ENCODE peak calls at places on chromosome 6, in four cellular contexts. S, F, R and C are unnamed samples. For H3K36me3 and H3K4me1, the result is how much of the 10 kb centered on the place peaks cover.

GRCh38 chr6:130385059-130385695 is 19.4 kb downstream of the TMEM200A start:
- DNase-seq in S (no peak), F (no peak), R (no peak), C (no peak)

GRCh38 chr6:37525460-37526357 is 26.0 kb upstream of the CCDC167 start:
- DNase-seq in R (no peak), S (no peak), F (peak), C (no peak)

GRCh38 chr6:25883991-25884390 is 9.9 kb upstream of the SLC17A3 start:
- DNase-seq in S (no peak), R (no peak), F (peak), C (no peak)

GRCh38 chr6:29708432-29709177 is 14.6 kb upstream of the HLA-F start:
- DNase-seq in F (no peak), S (no peak), R (no peak), C (no peak)

GRCh38 chr6:32967151-32968091 is 973 bp upstream of the BRD2 start:
- DNase-seq in F (peak), S (no peak), R (no peak), C (peak)

GRCh38 chr6:48933136-48933535 is 529.9 kb downstream of the MMUT start:
- DNase-seq in R (no peak), F (no peak), S (no peak), C (no peak)

GRCh38 chr6:111602481-111603404 is 2.9 kb downstream of the TRAF3IP2 start:
- DNase-seq in F (peak), S (no peak), R (no peak), C (no peak)

GRCh38 chr6:16676978-16677377 is 84.3 kb downstream of the ATXN1 start:
- DNase-seq in S (no peak), F (peak), R (no peak), C (no peak)

GRCh38 chr6:51541847-51542246 is 545.6 kb downstream of the PKHD1 start:
- DNase-seq in S (no peak), F (no peak), R (no peak), C (no peak)

GRCh38 chr6:10465633-10466499 is 51.0 kb upstream of the TFAP2A start:
- DNase-seq in R (no peak), S (peak), F (peak), C (peak)

GRCh38 chr6:157150076-157150475 is 173.2 kb downstream of the TMEM242 start:
- DNase-seq in R (no peak), F (peak), S (no peak), C (no peak)

GRCh38 chr6:147287869-147288271 is 83.7 kb downstream of the STXBP5 start:
- DNase-seq in R (no peak), S (no peak), F (peak), C (no peak)

GRCh38 chr6:136790411-136791295 is 1.6 kb downstream of the MAP3K5 start:
- DNase-seq in R (no peak), F (no peak), S (no peak), C (no peak)

GRCh38 chr6:12480379-12480778 is 190.2 kb downstream of the EDN1 start:
- DNase-seq in F (no peak), S (no peak), R (no peak), C (no peak)

GRCh38 chr6:77844822-77845221 is 192.0 kb downstream of the MEI4 start:
- DNase-seq in S (no peak), F (no peak), R (no peak), C (no peak)

GRCh38 chr6:72825265-72825918 is 203.5 kb downstream of the KCNQ5 start:
- DNase-seq in R (no peak), S (no peak), F (peak), C (no peak)

GRCh38 chr6:111105578-111105977 is 18.3 kb downstream of the SLC16A10 start:
- DNase-seq in F (peak), S (no peak), R (peak), C (peak)

GRCh38 chr6:38218235-38218634 is 398.7 kb downstream of the ZFAND3 start:
- DNase-seq in S (no peak), R (no peak), F (no peak), C (no peak)

GRCh38 chr6:35514587-35514986 is 1.9 kb upstream of the TULP1 start:
- DNase-seq in R (no peak), S (no peak), F (no peak), C (no peak)

GRCh38 chr6:150528648-150529285 is 70.9 kb upstream of the PLEKHG1 start:
- DNase-seq in F (peak), R (no peak), S (peak), C (no peak)

GRCh38 chr6:75223461-75223860 is 17.6 kb upstream of the COL12A1 start:
- DNase-seq in R (no peak), S (no peak), F (no peak), C (no peak)

GRCh38 chr6:105713474-105714118 is 310.7 kb upstream of the PREP start:
- DNase-seq in F (no peak), S (no peak), R (no peak), C (no peak)

GRCh38 chr6:42038811-42039408 is 11.4 kb upstream of the TAF8 start:
- DNase-seq in F (no peak), S (no peak), R (no peak), C (no peak)

GRCh38 chr6:153942361-153942760 is 96.7 kb upstream of the OPRM1 start:
- DNase-seq in F (no peak), R (no peak), S (no peak), C (no peak)

GRCh38 chr6:4352731-4353130 is 217.4 kb upstream of the ECI2 start:
- DNase-seq in R (no peak), S (no peak), F (no peak), C (no peak)

DNA sequence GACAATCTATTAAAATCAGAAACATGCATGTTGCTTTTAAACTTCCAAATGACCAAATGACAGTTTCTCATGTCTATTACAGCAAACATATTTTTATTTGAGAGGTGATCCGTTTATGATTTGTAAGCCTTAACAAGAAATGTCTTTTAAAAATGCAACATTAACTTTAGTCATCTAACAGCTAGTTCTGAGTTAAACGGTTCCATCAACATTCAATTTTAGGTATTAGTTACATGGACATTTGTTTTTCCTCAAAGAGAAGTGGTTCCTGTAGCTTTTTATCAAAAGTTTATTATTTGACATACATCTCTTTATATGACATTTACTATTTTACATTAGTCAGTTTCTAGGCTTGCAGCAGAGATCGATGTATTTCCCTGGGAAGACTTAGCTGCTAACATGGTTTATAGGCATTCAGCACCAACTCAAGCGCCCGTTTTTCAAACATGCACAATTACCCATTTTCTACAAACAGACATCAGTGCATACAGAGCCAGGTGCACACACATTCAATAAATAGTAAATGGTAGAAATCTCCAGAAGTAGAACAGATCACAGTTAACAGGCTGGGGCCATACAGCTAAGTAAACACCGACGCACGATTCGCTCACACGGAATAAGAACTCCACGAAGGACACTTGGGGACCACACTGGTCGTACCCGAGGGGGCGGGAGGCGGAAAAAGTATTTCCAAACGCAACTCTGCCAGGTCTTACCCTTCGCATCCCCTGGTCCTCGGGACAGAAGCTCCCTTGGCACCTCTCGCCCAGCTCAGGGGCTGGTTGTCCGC is 865 bp downstream of the CNR1 start:
- DNase-seq in S (no peak), R (no peak), F (no peak), C (no peak)
- H3K36me3 ChIP-seq in S (under half), R (under half), F (under half), C (under half)

GRCh38 chr6:52543729-52544324 is 33.0 kb downstream of the TRAM2 start:
- DNase-seq in R (no peak), S (no peak), F (peak), C (no peak)

GRCh38 chr6:52546192-52546591 is 30.7 kb downstream of the TRAM2 start:
- DNase-seq in F (no peak), S (no peak), R (no peak), C (no peak)

GRCh38 chr6:52545844-52546119 is 31.1 kb downstream of the TRAM2 start:
- DNase-seq in R (no peak), S (no peak), F (no peak), C (no peak)

GRCh38 chr6:52544325-52545022 is 32.4 kb downstream of the TRAM2 start:
- DNase-seq in R (no peak), F (no peak), S (no peak), C (no peak)

GRCh38 chr6:52545050-52545843 is 31.6 kb downstream of the TRAM2 start:
- DNase-seq in F (no peak), S (no peak), R (no peak), C (no peak)
- H3K4me3 ChIP-seq in F (no peak), S (no peak), R (no peak), C (no peak)

DNA sequence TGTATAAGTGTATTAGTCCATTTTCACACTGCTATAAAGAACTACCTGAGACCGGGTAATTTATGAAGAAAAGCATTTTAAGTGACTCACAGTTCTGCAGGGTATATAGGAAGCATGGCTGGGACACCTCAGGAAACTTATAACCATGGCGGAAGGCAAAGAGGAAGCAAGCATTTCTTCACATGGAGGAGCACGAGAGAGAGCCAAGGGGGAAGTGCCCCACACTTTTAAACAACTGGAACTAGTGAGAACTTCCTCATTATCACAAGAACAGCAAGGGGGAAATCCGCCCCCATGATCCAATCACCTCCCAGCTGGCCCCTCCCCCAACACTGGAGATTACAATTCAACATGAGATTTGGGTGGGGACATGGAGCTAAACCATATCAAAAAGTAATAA is 28.3 kb upstream of the B3GAT2 start:
- DNase-seq in R (no peak), S (no peak), F (no peak), C (no peak)
- H3K4me1 ChIP-seq in R (under half), S (under half), F (under half), C (under half)

GRCh38 chr6:57147401-57147800 is 24.7 kb upstream of the BAG2 start:
- DNase-seq in F (no peak), S (no peak), R (no peak), C (no peak)
- H3K36me3 ChIP-seq in F (under half), S (half or more), R (half or more), C (under half)

DNA sequence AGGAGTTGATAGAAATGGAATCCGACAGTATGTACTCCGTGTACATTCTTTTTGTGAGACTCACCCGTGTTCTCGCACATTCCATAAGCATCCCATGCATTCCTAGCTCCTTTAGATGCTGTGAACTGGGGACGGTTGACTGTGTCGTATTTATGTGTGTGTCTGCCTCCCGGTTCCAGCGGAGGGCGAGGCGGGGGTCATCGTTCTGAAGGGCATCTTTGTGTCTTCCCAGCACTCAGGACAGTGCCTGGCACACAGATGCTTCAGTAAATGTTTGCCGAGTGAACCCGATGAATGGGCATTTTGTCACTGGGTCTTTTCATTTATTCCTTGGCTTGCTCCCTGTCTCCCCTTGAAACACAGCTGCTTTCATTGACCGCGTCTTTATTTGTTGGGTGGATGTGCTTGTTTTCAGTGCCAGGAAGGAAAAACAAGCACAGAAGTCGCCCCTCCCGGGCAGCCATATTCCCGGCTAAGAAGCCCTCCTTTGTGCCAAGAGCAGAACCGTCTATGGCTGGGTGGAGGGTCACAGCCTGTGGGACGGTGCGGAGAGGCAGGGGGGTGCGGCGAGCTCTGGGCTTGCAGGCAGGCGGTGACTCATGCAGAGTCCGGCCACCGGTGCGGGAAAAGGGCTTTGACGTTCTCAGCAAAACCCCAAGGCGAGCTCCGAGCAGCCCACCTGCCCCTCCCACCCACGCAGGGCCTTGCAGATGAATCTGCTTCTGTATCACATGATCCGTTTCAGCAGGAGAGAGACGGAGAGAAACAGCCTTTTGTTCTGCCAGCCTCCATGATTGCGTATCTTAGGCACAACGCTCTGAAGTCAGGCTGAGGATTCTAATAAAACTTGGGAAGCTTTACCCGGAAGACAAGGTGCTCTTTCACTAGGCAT is 11.2 kb upstream of the PSMG4 start:
- DNase-seq in R (no peak), F (peak), S (no peak), C (peak)
- H3K4me3 ChIP-seq in R (peak), F (no peak), S (no peak), C (peak)

DNA sequence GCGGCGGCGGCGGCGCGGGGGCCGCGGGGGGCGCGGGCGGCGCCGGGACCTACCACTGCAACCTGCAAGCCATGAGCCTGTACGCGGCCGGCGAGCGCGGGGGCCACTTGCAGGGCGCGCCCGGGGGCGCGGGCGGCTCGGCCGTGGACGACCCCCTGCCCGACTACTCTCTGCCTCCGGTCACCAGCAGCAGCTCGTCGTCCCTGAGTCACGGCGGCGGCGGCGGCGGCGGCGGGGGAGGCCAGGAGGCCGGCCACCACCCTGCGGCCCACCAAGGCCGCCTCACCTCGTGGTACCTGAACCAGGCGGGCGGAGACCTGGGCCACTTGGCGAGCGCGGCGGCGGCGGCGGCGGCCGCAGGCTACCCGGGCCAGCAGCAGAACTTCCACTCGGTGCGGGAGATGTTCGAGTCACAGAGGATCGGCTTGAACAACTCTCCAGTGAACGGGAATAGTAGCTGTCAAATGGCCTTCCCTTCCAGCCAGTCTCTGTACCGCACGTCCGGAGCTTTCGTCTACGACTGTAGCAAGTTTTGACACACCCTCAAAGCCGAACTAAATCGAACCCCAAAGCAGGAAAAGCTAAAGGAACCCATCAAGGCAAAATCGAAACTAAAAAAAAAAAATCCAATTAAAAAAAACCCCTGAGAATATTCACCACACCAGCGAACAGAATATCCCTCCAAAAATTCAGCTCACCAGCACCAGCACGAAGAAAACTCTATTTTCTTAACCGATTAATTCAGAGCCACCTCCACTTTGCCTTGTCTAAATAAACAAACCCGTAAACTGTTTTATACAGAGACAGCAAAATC is 2.1 kb downstream of the FOXC1 start:
- DNase-seq in R (no peak), S (no peak), F (peak), C (peak)
- H3K4me1 ChIP-seq in R (under half), S (under half), F (under half), C (under half)

DNA sequence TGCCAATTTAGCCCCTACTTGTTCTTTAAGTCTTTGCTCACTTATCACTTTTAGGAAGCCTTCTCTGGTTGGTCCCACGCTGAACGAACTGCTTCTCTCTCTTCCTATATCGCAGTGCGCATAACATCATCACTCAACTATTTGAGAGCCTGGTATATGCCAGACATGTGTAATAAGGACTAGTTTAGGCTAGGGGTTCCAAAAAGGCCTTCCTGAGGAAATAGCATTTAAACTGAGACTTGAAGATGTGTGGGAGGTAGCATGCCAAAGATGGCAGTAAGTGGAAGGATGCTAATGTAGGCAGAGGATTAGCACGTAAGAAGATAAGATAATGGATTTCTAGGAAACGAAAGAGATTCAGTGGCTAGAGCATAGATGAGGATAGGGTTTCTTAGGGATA is 4.8 kb downstream of the CCDC28A start:
- DNase-seq in R (no peak), S (no peak), F (peak), C (no peak)
- H3K36me3 ChIP-seq in R (half or more), S (under half), F (under half), C (under half)